ENCODE peak calls at places on chromosome 14, in nine cellular contexts. C is NCI-H1105; Y is ACHN; N is skeletal muscle cell; I is endothelial cell; Q is T47D; S is NCI-H2081; A is stimulated activated naive CD4-positive, alpha-beta T cell treated with Interleukin-2 at 50 U/mL for 16 hours; Z is activated naive CD4-positive, alpha-beta T cell treated with Interleukin-2 at 50 U/mL for 16 hours. P is an unnamed sample.

GRCh38 chr14:33646692-33647260 is 304.1 kb downstream of the EGLN3 start:
- DNase-seq in Q (no peak), S (no peak), Z (no peak), I (no peak), A (no peak), C (no peak), N (peak), Y (peak), P (peak)

GRCh38 chr14:71856199-71856919 is 75.9 kb upstream of the RGS6 start:
- DNase-seq in I (no peak), Y (no peak), N (no peak), Q (no peak), S (no peak), C (peak), Z (no peak), A (no peak), P (no peak)

GRCh38 chr14:105748204-105748578 is 221.8 kb downstream of the TMEM121 start:
- DNase-seq in A (no peak), C (no peak), N (no peak), S (no peak), I (no peak), Z (no peak), Q (no peak), Y (peak), P (no peak)

GRCh38 chr14:56129941-56130340 is 11.7 kb downstream of the PELI2 start:
- DNase-seq in I (no peak), C (no peak), N (no peak), Q (no peak), Y (no peak), S (no peak), Z (no peak), A (no peak), P (no peak)

GRCh38 chr14:104680806-104681688 is 8.4 kb upstream of the INF2 start:
- DNase-seq in N (no peak), I (no peak), S (no peak), Z (no peak), Q (no peak), A (no peak), Y (peak), C (no peak), P (peak)

GRCh38 chr14:51776102-51776894 is 84.1 kb upstream of the GNG2 start:
- DNase-seq in C (peak), Z (peak), A (no peak), I (peak), S (peak), N (peak), Q (peak), Y (peak), P (peak)

GRCh38 chr14:24196071-24197061 is 1.1 kb upstream of the TM9SF1 start:
- DNase-seq in Z (no peak), N (no peak), Q (no peak), C (no peak), Y (peak), A (no peak), S (no peak), I (no peak), P (no peak)

GRCh38 chr14:22475381-22475780 is 113.6 kb downstream of the DAD1 start:
- DNase-seq in I (no peak), C (no peak), A (no peak), Z (no peak), N (no peak), Y (no peak), Q (no peak), S (no peak), P (no peak)

GRCh38 chr14:100547633-100548294 is 39.5 kb downstream of the BEGAIN start:
- DNase-seq in A (peak), Y (no peak), C (no peak), Q (peak), Z (peak), I (no peak), S (peak), N (no peak), P (no peak)

GRCh38 chr14:54796961-54797360 is 105.7 kb downstream of the GCH1 start:
- DNase-seq in I (no peak), Y (peak), A (no peak), C (no peak), Z (no peak), N (peak), Q (no peak), S (no peak), P (peak)

GRCh38 chr14:28461379-28461778 is 305.2 kb upstream of the FOXG1 start:
- DNase-seq in S (no peak), C (no peak), A (no peak), N (peak), Y (no peak), Z (no peak), I (no peak), Q (no peak), P (peak)

GRCh38 chr14:21454843-21455550 is 926 bp downstream of the CHD8 start:
- DNase-seq in N (no peak), Y (peak), Z (no peak), S (peak), C (no peak), I (no peak), Q (no peak), A (peak), P (no peak)

GRCh38 chr14:96797943-96798349 is 764 bp downstream of the VRK1 start:
- DNase-seq in I (no peak), Y (no peak), Z (no peak), Q (no peak), A (no peak), N (no peak), C (no peak), S (no peak), P (no peak)

GRCh38 chr14:65751510-65751909 is 339.0 kb downstream of the FUT8 start:
- DNase-seq in Y (no peak), N (no peak), I (no peak), A (no peak), S (no peak), C (no peak), Q (no peak), Z (no peak), P (no peak)

GRCh38 chr14:87508333-87508732 is 484.6 kb downstream of the GALC start:
- DNase-seq in C (no peak), S (no peak), Y (no peak), N (no peak), Z (no peak), Q (no peak), I (no peak), A (no peak), P (no peak)

GRCh38 chr14:25607095-25607657 is 557.2 kb upstream of the STXBP6 start:
- DNase-seq in Y (no peak), I (no peak), A (no peak), C (no peak), Z (no peak), Q (no peak), N (no peak), S (peak), P (no peak)

GRCh38 chr14:93788557-93789365 is 476 bp upstream of the PRIMA1 start:
- DNase-seq in A (no peak), S (peak), C (peak), Y (peak), N (no peak), Z (no peak), Q (peak), I (peak), P (no peak)

GRCh38 chr14:72883963-72884362 is 9.9 kb downstream of the DPF3 start:
- DNase-seq in Z (no peak), C (no peak), I (no peak), Y (no peak), N (no peak), Q (no peak), A (no peak), S (no peak), P (no peak)

GRCh38 chr14:88838015-88838414 is 13.6 kb downstream of the TTC8 start:
- DNase-seq in Z (no peak), Y (no peak), I (no peak), C (no peak), S (peak), Q (no peak), N (no peak), A (no peak), P (no peak)

GRCh38 chr14:31717294-31718085 is 156.3 kb downstream of the NUBPL start:
- DNase-seq in S (no peak), I (no peak), Y (no peak), C (no peak), Z (no peak), A (no peak), Q (no peak), N (no peak), P (no peak)

P was measured in fibroblast of the conjunctiva.